ENCODE peak calls at places on chromosome 2, in seven cellular contexts. S is WTC11, L is HepG2, D is IMR-90, H is SK-N-SH, Q is A549, Z is GM12878. W is an unnamed sample.

GRCh38 chr2:197086500-197086899 is 160.0 kb upstream of the PGAP1 start:
- DNase-seq in S (no peak), L (no peak), D (no peak), H (no peak), Q (no peak), Z (no peak), W (no peak)

GRCh38 chr2:9811679-9812511 is 31.4 kb upstream of the TAF1B start:
- DNase-seq in S (no peak), L (no peak), D (no peak), H (peak; percentile 43), Q (no peak), Z (no peak), W (no peak)

GRCh38 chr2:66570471-66570870 is 135.5 kb downstream of the MEIS1 start:
- DNase-seq in S (no peak), L (no peak), D (no peak), H (no peak), Q (no peak), Z (no peak), W (no peak)

GRCh38 chr2:73933194-73933593 is 6.5 kb downstream of the DGUOK start:
- DNase-seq in S (no peak), L (no peak), D (peak; percentile 27), H (no peak), Q (no peak), Z (no peak), W (no peak)

GRCh38 chr2:54855434-54855833 is 132.0 kb downstream of the EML6 start:
- DNase-seq in S (no peak), L (no peak), D (peak; percentile 20), H (no peak), Q (no peak), Z (no peak), W (no peak)

GRCh38 chr2:85748948-85749875 is 4.6 kb upstream of the ATOH8 start:
- DNase-seq in S (no peak), L (no peak), D (no peak), H (no peak), Q (no peak), Z (no peak), W (no peak)

GRCh38 chr2:181715033-181715630 is 34.8 kb upstream of the NEUROD1 start:
- DNase-seq in S (peak; percentile 68), L (peak; percentile 77), D (peak; percentile 82), H (peak; percentile 51), Q (peak; percentile 78), Z (peak; percentile 56), W (peak; percentile 54)

GRCh38 chr2:172283476-172283875 is 143.9 kb upstream of the ITGA6 start:
- DNase-seq in S (no peak), L (no peak), D (peak; percentile 52), H (no peak), Q (no peak), Z (no peak), W (no peak)

GRCh38 chr2:71277536-71278103 is 50.7 kb upstream of the PAIP2B start:
- DNase-seq in S (peak; percentile 77), L (peak; percentile 31), D (no peak), H (peak; percentile 79), Q (peak; percentile 62), Z (no peak), W (peak; percentile 15)

GRCh38 chr2:190744041-190744440 is 95.2 kb downstream of the NAB1 start:
- DNase-seq in S (no peak), L (no peak), D (no peak), H (no peak), Q (no peak), Z (no peak), W (no peak)

GRCh38 chr2:127413782-127414743 is 4.2 kb upstream of the PROC start:
- DNase-seq in S (no peak), L (peak; percentile 73), D (peak; percentile 78), H (no peak), Q (peak; percentile 76), Z (no peak), W (no peak)

GRCh38 chr2:118003396-118003824 is 10.5 kb downstream of the CCDC93 start:
- DNase-seq in S (peak; percentile 25), L (peak; percentile 82), D (peak; percentile 85), H (peak; percentile 69), Q (peak; percentile 80), Z (peak; percentile 48), W (peak; percentile 78)

GRCh38 chr2:235142588-235142987 is 190.8 kb downstream of the SH3BP4 start:
- DNase-seq in S (no peak), L (peak; percentile 18), D (no peak), H (no peak), Q (peak; percentile 62), Z (no peak), W (no peak)

GRCh38 chr2:16559263-16559662 is 106.4 kb downstream of the CYRIA start:
- DNase-seq in S (no peak), L (no peak), D (no peak), H (no peak), Q (no peak), Z (no peak), W (no peak)

DNA sequence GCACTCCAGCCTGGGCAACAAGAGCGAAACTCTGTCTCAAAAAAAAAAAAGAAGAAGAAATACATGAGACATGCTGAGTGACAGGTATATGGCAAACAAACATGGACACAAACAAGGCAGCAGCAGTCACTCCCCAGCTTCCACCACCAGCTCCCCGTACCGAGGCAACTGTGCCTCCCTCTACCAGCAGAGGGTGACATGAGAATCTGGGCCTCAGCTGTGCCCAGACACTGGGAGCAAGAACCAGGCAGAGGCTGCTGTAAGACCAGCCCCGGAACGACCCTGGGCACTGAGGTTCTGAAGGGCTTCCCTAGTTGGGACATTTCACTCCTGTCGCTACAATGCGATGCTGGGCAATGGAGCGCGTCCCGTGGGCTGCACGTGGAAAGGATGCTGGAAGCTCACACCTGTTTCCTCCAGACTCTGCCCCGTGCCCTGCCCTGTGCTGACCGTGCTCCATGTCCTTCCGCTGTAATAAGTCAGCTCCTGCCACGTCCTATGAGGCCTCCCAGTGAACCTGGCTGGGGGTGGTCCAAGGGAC is 37.1 kb downstream of the BOK start:
- DNase-seq in S (peak; percentile 50), L (peak; percentile 49), D (no peak), H (no peak), Q (no peak), Z (no peak), W (no peak)
- TF ChIP-seq USF2 in S (no peak), L (no peak), D (no peak), H (no peak), Q (no peak), Z (no peak), W (no peak)

GRCh38 chr2:20526666-20527065 is 79.8 kb downstream of the RHOB start:
- DNase-seq in S (no peak), L (no peak), D (no peak), H (peak; percentile 88), Q (no peak), Z (no peak), W (no peak)

GRCh38 chr2:20526146-20526545 is 79.3 kb downstream of the RHOB start:
- DNase-seq in S (no peak), L (no peak), D (peak; percentile 16), H (no peak), Q (no peak), Z (no peak), W (no peak)

GRCh38 chr2:20524412-20525040 is 77.7 kb downstream of the RHOB start:
- DNase-seq in S (no peak), L (no peak), D (no peak), H (no peak), Q (no peak), Z (no peak), W (peak; percentile 67)

GRCh38 chr2:20523798-20524197 is 76.9 kb downstream of the RHOB start:
- DNase-seq in S (no peak), L (no peak), D (no peak), H (no peak), Q (no peak), Z (no peak), W (no peak)

DNA sequence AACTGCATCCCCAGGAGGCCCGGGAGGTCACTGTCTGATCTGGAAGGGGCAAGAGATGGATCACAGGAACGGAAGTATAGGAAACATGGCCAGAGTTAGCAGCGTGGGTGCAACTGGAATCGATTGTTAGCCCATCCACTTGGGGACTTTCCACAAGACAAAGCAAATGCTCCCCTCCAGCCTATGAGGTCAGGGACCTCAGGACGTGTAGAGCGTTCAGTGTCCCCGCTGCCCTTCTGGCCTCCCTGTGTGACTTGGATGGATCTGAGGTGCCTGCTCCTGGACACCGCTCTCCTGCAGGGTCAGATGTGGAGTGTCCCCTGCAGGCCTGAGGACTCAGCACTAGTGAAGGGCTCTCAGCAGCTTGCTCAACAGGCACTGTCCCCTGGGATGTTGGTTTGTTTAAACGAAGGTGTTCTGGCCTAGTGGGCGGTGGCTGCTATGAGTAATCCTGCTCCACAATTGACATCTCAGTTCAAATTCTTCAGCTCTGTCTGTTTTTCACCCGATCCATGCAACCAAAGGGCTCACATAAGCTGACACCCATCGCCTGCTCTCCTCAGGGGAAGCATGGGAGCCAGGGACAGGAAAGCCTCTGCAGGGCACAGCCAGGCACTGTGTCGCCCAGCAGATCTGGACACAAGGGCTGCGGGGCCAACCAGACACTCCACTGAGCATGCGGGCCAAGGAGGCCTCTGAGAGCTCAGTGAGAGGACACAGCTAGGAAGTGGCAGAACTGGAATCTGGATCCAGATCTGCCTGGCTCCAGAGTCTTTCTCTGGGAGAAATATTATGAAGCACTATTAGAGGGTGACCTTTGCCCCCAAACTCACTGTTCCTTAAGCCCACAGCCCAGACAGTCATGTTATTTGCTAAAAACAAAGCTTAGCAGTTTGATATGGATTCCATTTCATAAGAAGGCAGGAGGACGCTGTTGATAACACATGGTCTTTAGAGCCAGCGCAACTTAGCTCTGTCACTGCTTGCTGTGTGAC is 78.5 kb downstream of the RHOB start:
- DNase-seq in S (no peak), L (peak; percentile 96), D (peak; percentile 68), H (no peak), Q (peak; percentile 55), Z (peak; percentile 76), W (peak; percentile 50)
- TF ChIP-seq USF2 in S (no peak), L (no peak), D (no peak), H (no peak), Q (no peak), Z (no peak), W (no peak)

DNA sequence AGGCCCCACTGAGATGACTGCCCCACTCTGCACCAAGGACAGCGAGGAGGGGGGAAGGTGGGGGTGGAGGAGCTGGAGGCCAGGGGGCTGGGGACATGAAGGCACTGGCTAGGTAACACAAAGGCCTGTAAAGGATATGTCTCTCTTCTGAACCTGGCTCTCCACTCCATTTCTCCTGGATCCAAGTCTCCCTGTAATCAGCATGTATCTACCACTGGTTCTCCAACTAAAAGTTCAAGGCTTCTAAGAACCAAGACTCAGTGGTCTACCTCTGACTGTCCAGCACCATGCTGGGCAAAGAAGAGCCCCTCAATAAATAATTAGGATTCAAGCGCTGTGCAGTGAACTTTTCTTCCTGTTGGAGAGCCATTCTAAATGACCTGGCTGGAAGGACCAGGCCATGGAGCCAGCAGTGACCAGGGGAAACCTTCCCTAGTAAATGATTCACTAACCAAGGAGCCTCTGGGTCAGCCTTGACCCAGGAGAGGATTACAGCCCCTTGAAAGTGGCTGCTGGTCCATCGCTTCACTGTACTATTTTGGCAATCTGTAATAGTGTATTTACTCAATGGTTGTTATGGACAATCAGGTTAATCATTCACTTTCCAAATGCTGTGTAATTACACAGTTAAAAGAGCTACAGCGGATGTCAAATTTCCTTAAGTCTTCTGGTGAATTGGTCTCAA is 73.2 kb downstream of the BCL11A start:
- DNase-seq in S (no peak), L (peak; percentile 92), D (no peak), H (no peak), Q (peak; percentile 6), Z (no peak), W (no peak)
- TF ChIP-seq USF2 in S (no peak), L (no peak), D (no peak), H (no peak), Q (no peak), Z (no peak), W (no peak)

GRCh38 chr2:59589881-59590280 is 963.6 kb downstream of the BCL11A start:
- DNase-seq in S (no peak), L (no peak), D (no peak), H (no peak), Q (no peak), Z (no peak), W (no peak)

GRCh38 chr2:59590802-59591201 is 962.7 kb downstream of the BCL11A start:
- DNase-seq in S (no peak), L (no peak), D (no peak), H (no peak), Q (no peak), Z (no peak), W (no peak)

GRCh38 chr2:59594671-59595222 is 958.7 kb downstream of the BCL11A start:
- DNase-seq in S (no peak), L (no peak), D (no peak), H (no peak), Q (no peak), Z (no peak), W (no peak)
- TF ChIP-seq USF2 in S (no peak), L (no peak), D (no peak), H (no peak), Q (no peak), Z (no peak), W (no peak)

W was measured in K562.